ENCODE peak calls at places on chromosome 2, in six cellular contexts. G, U, E, O, L and S are unnamed samples.

GRCh38 chr2:71608441-71608840 is 155.1 kb downstream of the DYSF start:
- DNase-seq in G (no peak), U (no peak), E (no peak), O (no peak), L (no peak), S (no peak)

GRCh38 chr2:125526093-125526492 is 1129.9 kb upstream of the GYPC start:
- DNase-seq in G (no peak), U (no peak), E (no peak), O (peak), L (peak), S (no peak)

GRCh38 chr2:41853427-41854191 is 194.2 kb upstream of the PKDCC start:
- DNase-seq in G (peak), U (peak), E (peak), O (peak), L (peak), S (peak)

GRCh38 chr2:234495076-234495800 is 1.6 kb downstream of the ARL4C start:
- DNase-seq in G (no peak), U (peak), E (peak), O (peak), L (peak), S (no peak)

GRCh38 chr2:193469251-193469650 is 1274.5 kb upstream of the TMEFF2 start:
- DNase-seq in G (no peak), U (no peak), E (no peak), O (no peak), L (no peak), S (no peak)

GRCh38 chr2:236852977-236853374 is 232.7 kb upstream of the COPS8 start:
- DNase-seq in G (no peak), U (no peak), E (no peak), O (no peak), L (no peak), S (no peak)

GRCh38 chr2:188364033-188364432 is 72.4 kb downstream of the GULP1 start:
- DNase-seq in G (no peak), U (no peak), E (no peak), O (peak), L (no peak), S (no peak)

GRCh38 chr2:212953170-212953920 is 198.1 kb downstream of the IKZF2 start:
- DNase-seq in G (no peak), U (no peak), E (peak), O (no peak), L (no peak), S (no peak)

GRCh38 chr2:191705084-191705483 is 27.1 kb downstream of the NABP1 start:
- DNase-seq in G (no peak), U (no peak), E (no peak), O (no peak), L (no peak), S (no peak)

GRCh38 chr2:74564222-74564621 is 9.7 kb downstream of the DOK1 start:
- DNase-seq in G (peak), U (no peak), E (no peak), O (no peak), L (no peak), S (no peak)

GRCh38 chr2:144545787-144546186 is 25.9 kb upstream of the ZEB2 start:
- DNase-seq in G (no peak), U (no peak), E (no peak), O (no peak), L (no peak), S (no peak)

GRCh38 chr2:20600756-20601325 is 50.1 kb downstream of the HS1BP3 start:
- DNase-seq in G (peak), U (no peak), E (no peak), O (no peak), L (no peak), S (no peak)

GRCh38 chr2:39141346-39142011 is 20.6 kb upstream of the SOS1 start:
- DNase-seq in G (peak), U (peak), E (peak), O (no peak), L (peak), S (peak)

GRCh38 chr2:161988589-161988988 is 85.4 kb downstream of the DPP4 start:
- DNase-seq in G (peak), U (no peak), E (peak), O (no peak), L (peak), S (no peak)

GRCh38 chr2:113886479-113887383 is 3.2 kb upstream of the ACTR3 start:
- DNase-seq in G (peak), U (no peak), E (no peak), O (no peak), L (no peak), S (peak)

GRCh38 chr2:197251576-197251975 is 59.0 kb downstream of the ANKRD44 start:
- DNase-seq in G (no peak), U (no peak), E (no peak), O (no peak), L (no peak), S (no peak)

GRCh38 chr2:39437522-39438296 is 624 bp upstream of the MAP4K3 start:
- DNase-seq in G (peak), U (peak), E (peak), O (peak), L (peak), S (peak)

GRCh38 chr2:160394153-160394552 is 99.5 kb downstream of the RBMS1 start:
- DNase-seq in G (no peak), U (no peak), E (no peak), O (no peak), L (no peak), S (peak)

GRCh38 chr2:219296142-219296541 is 13.1 kb downstream of the PTPRN start:
- DNase-seq in G (no peak), U (no peak), E (no peak), O (no peak), L (no peak), S (no peak)

GRCh38 chr2:165794520-165794882 is 454 bp upstream of the GALNT3 start:
- DNase-seq in G (peak), U (peak), E (peak), O (peak), L (peak), S (no peak)

GRCh38 chr2:194867328-194867727 is 789.7 kb upstream of the SLC39A10 start:
- DNase-seq in G (peak), U (peak), E (no peak), O (no peak), L (peak), S (peak)

GRCh38 chr2:189409647-189410046 is 31.6 kb upstream of the WDR75 start:
- DNase-seq in G (peak), U (no peak), E (no peak), O (no peak), L (no peak), S (no peak)

GRCh38 chr2:19971691-19972090 is 18.2 kb downstream of the WDR35 start:
- DNase-seq in G (no peak), U (no peak), E (no peak), O (no peak), L (no peak), S (no peak)

GRCh38 chr2:12110074-12110473 is 363.6 kb downstream of the LPIN1 start:
- DNase-seq in G (no peak), U (no peak), E (no peak), O (no peak), L (no peak), S (no peak)

GRCh38 chr2:133821107-133821760 is 253.0 kb upstream of the NCKAP5 start:
- DNase-seq in G (peak), U (no peak), E (no peak), O (no peak), L (no peak), S (no peak)

GRCh38 chr2:71784734-71785549 is 331.6 kb downstream of the DYSF start:
- DNase-seq in G (peak), U (peak), E (no peak), O (no peak), L (no peak), S (no peak)

GRCh38 chr2:42755161-42755900 is 8.6 kb downstream of the OXER1 start:
- DNase-seq in G (no peak), U (peak), E (no peak), O (no peak), L (no peak), S (no peak)

GRCh38 chr2:33425660-33426059 is 50.8 kb upstream of the RASGRP3 start:
- DNase-seq in G (peak), U (no peak), E (no peak), O (no peak), L (no peak), S (no peak)

GRCh38 chr2:118763797-118764196 is 83.7 kb downstream of the EN1 start:
- DNase-seq in G (peak), U (peak), E (peak), O (peak), L (peak), S (no peak)

GRCh38 chr2:80026040-80026729 is 278.4 kb downstream of the LRRTM1 start:
- DNase-seq in G (no peak), U (no peak), E (no peak), O (no peak), L (no peak), S (no peak)

GRCh38 chr2:240569998-240570530 is 1.8 kb downstream of the RNPEPL1 start:
- DNase-seq in G (no peak), U (no peak), E (no peak), O (no peak), L (no peak), S (no peak)

GRCh38 chr2:69588403-69588802 is 55.1 kb downstream of the AAK1 start:
- DNase-seq in G (no peak), U (no peak), E (no peak), O (no peak), L (no peak), S (no peak)

GRCh38 chr2:36337354-36337753 is 18.2 kb upstream of the CRIM1 start:
- DNase-seq in G (no peak), U (no peak), E (no peak), O (no peak), L (no peak), S (no peak)

GRCh38 chr2:1900736-1901135 is 156.4 kb upstream of the PXDN start:
- DNase-seq in G (no peak), U (peak), E (peak), O (no peak), L (peak), S (no peak)

GRCh38 chr2:11122380-11122779 is 32.9 kb upstream of the SLC66A3 start:
- DNase-seq in G (no peak), U (no peak), E (no peak), O (no peak), L (no peak), S (no peak)

GRCh38 chr2:66869076-66869475 is 434.2 kb downstream of the MEIS1 start:
- DNase-seq in G (peak), U (no peak), E (no peak), O (no peak), L (no peak), S (no peak)

GRCh38 chr2:231611273-231612198 is 18.9 kb downstream of the TEX44 start:
- DNase-seq in G (peak), U (no peak), E (peak), O (peak), L (peak), S (peak)
- TF ChIP-seq CTCF in G (peak), U (peak), E (peak), O (peak), L (peak), S (peak)

GRCh38 chr2:54605836-54606235 is 117.6 kb upstream of the EML6 start:
- DNase-seq in G (no peak), U (no peak), E (no peak), O (no peak), L (no peak), S (no peak)
- H3K4me3 ChIP-seq in G (no peak), U (no peak), E (no peak), O (no peak), L (no peak), S (no peak)

GRCh38 chr2:132550945-132551344 is 119.1 kb downstream of the LYPD1 start:
- DNase-seq in G (no peak), U (no peak), E (no peak), O (no peak), L (no peak), S (no peak)

GRCh38 chr2:132547089-132547687 is 122.8 kb downstream of the LYPD1 start:
- DNase-seq in G (peak), U (peak), E (peak), O (peak), L (peak), S (peak)

GRCh38 chr2:132550285-132550684 is 119.7 kb downstream of the LYPD1 start:
- DNase-seq in G (no peak), U (no peak), E (no peak), O (no peak), L (peak), S (no peak)
- TF ChIP-seq EZH2phosphoT487 in G (no peak), U (no peak), E (no peak), O (no peak), L (no peak), S (no peak)

DNA sequence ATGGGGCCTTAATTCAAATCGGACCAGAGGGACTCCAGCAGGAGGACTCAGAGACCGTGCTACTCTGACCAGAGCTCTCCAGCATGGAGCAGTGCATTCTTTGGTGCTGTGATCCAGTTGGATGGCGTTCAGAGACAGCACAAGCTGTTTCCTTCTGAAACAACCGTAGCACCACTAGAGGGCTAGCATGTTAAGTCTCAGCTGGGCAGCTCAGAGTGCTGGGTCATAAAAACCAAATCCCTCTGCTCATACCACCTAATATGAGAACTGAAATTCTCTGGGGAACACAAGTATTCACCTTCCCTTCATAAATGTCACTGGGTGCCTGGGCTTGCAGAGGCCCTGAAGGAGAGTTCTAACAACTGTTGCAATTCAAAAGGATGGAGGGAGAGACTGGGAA is 97.7 kb upstream of the TFCP2L1 start:
- DNase-seq in G (no peak), U (no peak), E (peak), O (no peak), L (peak), S (peak)
- TF ChIP-seq CTCF in G (peak), U (peak), E (no peak), O (no peak), L (peak), S (peak)

GRCh38 chr2:215313219-215313656 is 1.4 kb downstream of the ATIC start:
- DNase-seq in G (no peak), U (no peak), E (no peak), O (no peak), L (no peak), S (no peak)
- H3K4me3 ChIP-seq in G (peak), U (no peak), E (peak), O (no peak), L (peak), S (peak)